ENCODE peak calls at places on chromosomes 2 and 18, in eight cellular contexts. F is activated CD8-positive, alpha-beta memory T cell treated with anti-CD3 and anti-CD28 coated beads, Interleukin-2, amount 10 ng/mL, durations not matched to agents 7 days and 5 days; N is neural crest cell; I is SK-N-SH; P is Peyer's patch; U is GM12891; D is HT1080; Z is activated naive CD8-positive, alpha-beta T cell treated with anti-CD3 and anti-CD28 coated beads, Interleukin-2, amount 50 U/mL, for 24 hours. C is an unnamed sample.

GRCh38 chr18:58618822-58619553 is 9.9 kb downstream of the ALPK2 start:
- DNase-seq in F (no peak), N (no peak), I (no peak), P (no peak), U (no peak), D (no peak), Z (no peak), C (no peak)

GRCh38 chr2:47249427-47249826 is 94.3 kb upstream of the STPG4 start:
- DNase-seq in F (no peak), N (no peak), I (no peak), P (no peak), U (no peak), D (no peak), Z (no peak), C (no peak)

GRCh38 chr2:240974771-240975572 is 23.4 kb upstream of the SNED1 start:
- DNase-seq in F (no peak), N (no peak), I (no peak), P (no peak), U (no peak), D (peak; percentile 19), Z (no peak), C (no peak)

GRCh38 chr2:65416945-65417344 is 15.5 kb downstream of the SPRED2 start:
- DNase-seq in F (no peak), N (no peak), I (no peak), P (peak; percentile 53), U (no peak), D (no peak), Z (no peak), C (no peak)

GRCh38 chr2:48589170-48589767 is 28.4 kb upstream of the GTF2A1L start:
- DNase-seq in F (no peak), N (peak; percentile 44), I (peak; percentile 58), P (no peak), U (no peak), D (peak; percentile 21), Z (peak; percentile 23), C (no peak)

GRCh38 chr2:15622614-15623480 is 31.2 kb downstream of the DDX1 start:
- DNase-seq in F (no peak), N (no peak), I (no peak), P (no peak), U (no peak), D (no peak), Z (no peak), C (no peak)

GRCh38 chr18:45792551-45793294 is 32.8 kb upstream of the SIGLEC15 start:
- DNase-seq in F (no peak), N (no peak), I (no peak), P (no peak), U (no peak), D (peak; percentile 25), Z (no peak), C (no peak)

GRCh38 chr2:174368691-174369090 is 26.8 kb upstream of the SCRN3 start:
- DNase-seq in F (no peak), N (no peak), I (no peak), P (no peak), U (no peak), D (no peak), Z (no peak), C (no peak)

C was measured in gastrocnemius medialis.